ENCODE peak calls at places on chromosomes 13 and 19, in six cellular contexts. A, U, P, Y, S and X are unnamed samples.
A peak's percentile ranks its signal among the peaks of the same experiment; 100 is the strongest.

GRCh38 chr19:3801412-3802096 is 15.4 kb upstream of the MATK start:
- DNase-seq in Y (peak; percentile 57), U (peak; percentile 24), P (no peak), A (no peak), S (peak; percentile 31), X (no peak)

GRCh38 chr19:35311901-35312665 is 16.9 kb upstream of the CD22 start:
- DNase-seq in P (no peak), S (no peak), A (no peak), Y (no peak), U (no peak), X (no peak)

GRCh38 chr13:69882451-69882850 is 225.2 kb upstream of the ATXN8OS start:
- DNase-seq in U (no peak), Y (no peak), A (no peak), P (no peak), S (no peak), X (no peak)

GRCh38 chr13:83184819-83185218 is 697.5 kb downstream of the SLITRK1 start:
- DNase-seq in A (no peak), P (no peak), S (no peak), Y (no peak), U (peak; percentile 1), X (no peak)

GRCh38 chr13:102724923-102725322 is 30.1 kb upstream of the METTL21C start:
- DNase-seq in P (no peak), A (no peak), S (no peak), U (peak; percentile 93), Y (no peak), X (no peak)

GRCh38 chr13:52162279-52163101 is 3.1 kb upstream of the NEK3 start:
- DNase-seq in S (no peak), Y (no peak), A (peak; percentile 35), P (no peak), U (peak; percentile 49), X (no peak)

GRCh38 chr13:58087566-58087965 is 456.0 kb downstream of the PCDH17 start:
- DNase-seq in Y (no peak), A (no peak), P (no peak), U (no peak), S (no peak), X (no peak)

GRCh38 chr13:74074723-74075122 is 59.5 kb downstream of the KLF12 start:
- DNase-seq in A (no peak), S (no peak), Y (no peak), P (no peak), U (peak; percentile 24), X (no peak)

GRCh38 chr19:48967346-48968178 is 2.5 kb downstream of the FTL start:
- DNase-seq in U (no peak), P (peak; percentile 44), Y (no peak), A (no peak), S (peak; percentile 23), X (peak; percentile 77)

GRCh38 chr19:51141181-51141580 is 920 bp upstream of the SIGLEC7 start:
- DNase-seq in Y (no peak), A (no peak), S (no peak), U (no peak), P (no peak), X (no peak)

GRCh38 chr13:88896466-88896865 is 1225.3 kb downstream of the SLITRK5 start:
- DNase-seq in A (no peak), P (no peak), S (no peak), U (no peak), Y (no peak), X (no peak)

GRCh38 chr19:35013820-35014754 is 14.0 kb downstream of the GRAMD1A start:
- DNase-seq in A (no peak), P (no peak), S (no peak), Y (peak; percentile 58), U (no peak), X (no peak)

DNA sequence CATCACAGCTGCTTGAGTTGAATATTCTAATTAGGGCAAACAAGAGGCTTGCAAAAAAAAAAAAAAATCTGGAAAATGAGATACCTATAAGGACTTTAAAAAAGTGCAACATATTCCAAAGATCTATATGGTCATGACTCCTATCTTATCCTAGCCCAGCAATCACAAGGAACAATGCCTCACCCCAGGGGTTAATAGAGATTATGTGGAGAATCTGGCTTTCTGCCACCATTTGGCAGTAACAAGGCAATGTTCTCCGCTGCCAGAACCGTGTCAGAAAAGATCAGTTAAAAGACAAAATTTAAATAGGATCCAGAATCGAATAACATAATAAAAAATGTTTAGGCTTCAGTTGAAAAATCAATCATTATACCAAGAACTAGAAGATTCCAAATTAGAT is 1643.2 kb upstream of the PRR20A start:
- DNase-seq in P (no peak), Y (no peak), U (no peak), S (no peak), A (no peak), X (no peak)
- H3K9me3 ChIP-seq in P (no peaks in the 10 kb centered on the region), Y (no peaks in the 10 kb centered on the region), U (peaks cover 9% of the 10 kb centered on the region), S (no peaks in the 10 kb centered on the region), A (peaks cover 9% of the 10 kb centered on the region), X (no peaks in the 10 kb centered on the region)

GRCh38 chr19:58129284-58129683 is 21.3 kb downstream of the ZNF329 start:
- DNase-seq in A (no peak), Y (no peak), U (no peak), P (no peak), S (no peak), X (no peak)
- H3K9me3 ChIP-seq in A (peaks cover 41% of the 10 kb centered on the region), Y (peaks cover 80% of the 10 kb centered on the region), U (peaks cover 93% of the 10 kb centered on the region), P (peaks cover 94% of the 10 kb centered on the region), S (peaks cover 2% of the 10 kb centered on the region), X (peaks cover 28% of the 10 kb centered on the region)

DNA sequence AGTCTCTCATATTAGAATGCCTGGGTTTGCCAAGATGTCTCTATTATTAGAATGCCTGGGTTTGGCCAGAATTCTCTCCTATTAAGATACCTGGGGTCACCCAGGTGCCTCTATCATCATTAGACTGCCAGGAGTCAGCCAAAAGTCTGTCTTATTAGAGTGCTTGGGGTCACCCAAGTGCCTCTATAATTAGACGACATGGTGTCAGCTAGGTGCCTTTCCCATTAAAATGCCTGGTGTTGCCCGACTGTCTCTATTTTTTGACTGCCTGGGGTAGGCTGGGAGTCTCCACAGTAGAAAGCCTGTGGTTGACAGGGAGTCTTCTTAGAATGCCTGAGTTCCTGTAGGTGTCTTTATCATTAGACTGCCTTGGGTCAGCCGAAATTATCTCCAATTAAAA is 1536.6 kb downstream of the UQCRFS1 start:
- DNase-seq in S (no peak), U (no peak), P (no peak), Y (no peak), A (no peak), X (no peak)
- H3K9me3 ChIP-seq in S (no peaks in the 10 kb centered on the region), U (peaks cover 6% of the 10 kb centered on the region), P (no peaks in the 10 kb centered on the region), Y (no peaks in the 10 kb centered on the region), A (no peaks in the 10 kb centered on the region), X (no peaks in the 10 kb centered on the region)

GRCh38 chr19:11950312-11950711 is 14.5 kb upstream of the ZNF763 start:
- DNase-seq in A (no peak), P (no peak), U (no peak), Y (no peak), S (no peak), X (no peak)
- H3K9me3 ChIP-seq in A (peaks cover 54% of the 10 kb centered on the region), P (peaks cover 97% of the 10 kb centered on the region), U (peaks cover 79% of the 10 kb centered on the region), Y (peaks cover 66% of the 10 kb centered on the region), S (peaks cover 11% of the 10 kb centered on the region), X (peaks cover 75% of the 10 kb centered on the region)

DNA sequence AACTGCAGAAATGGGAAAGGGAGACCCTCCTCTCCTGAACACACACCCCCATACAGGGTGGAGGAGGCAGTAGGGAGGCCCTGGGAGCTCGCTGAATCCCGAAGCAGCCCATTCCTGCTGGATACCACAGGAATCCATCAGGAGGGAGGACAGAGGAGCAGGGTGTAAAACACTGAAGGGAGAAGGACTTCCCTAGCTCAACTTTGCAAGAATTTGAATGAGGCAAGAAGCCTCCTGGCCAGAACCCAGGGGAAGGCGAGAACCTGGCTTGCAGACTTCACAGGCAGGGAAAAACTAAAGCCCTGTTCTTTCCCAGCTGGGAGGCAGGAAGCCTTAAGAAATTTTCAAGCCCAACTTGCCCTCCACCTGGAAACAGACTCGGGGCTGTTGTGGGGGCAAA is 43.5 kb downstream of the ZNF91 start:
- DNase-seq in S (no peak), U (no peak), P (no peak), Y (no peak), A (no peak), X (no peak)
- H3K9me3 ChIP-seq in S (peaks cover 5% of the 10 kb centered on the region), U (peaks cover 68% of the 10 kb centered on the region), P (peaks cover 95% of the 10 kb centered on the region), Y (peaks cover 69% of the 10 kb centered on the region), A (peaks cover 52% of the 10 kb centered on the region), X (no peaks in the 10 kb centered on the region)